ENCODE peak calls at places on chromosomes 6 and 20, in seven cellular contexts. One of them, this sample, is unnamed.
A peak's percentile ranks its signal among the peaks of the same experiment; 100 is the strongest.

GRCh38 chr6:25756382-25757354 is 2.1 kb downstream of the SLC17A4 start:
- DNase-seq in activated CD8-positive, alpha-beta memory T cell treated with anti-CD3 and anti-CD28 coated beads for 24 hours: no peak
- DNase-seq in heart right ventricle: no peak
- DNase-seq in epithelial cell of esophagus: no peak
- DNase-seq in activated CD4-positive, alpha-beta T cell treated with anti-CD3 and anti-CD28 coated beads for 48 hours: no peak
- DNase-seq in EL: no peak
- DNase-seq in non-pigmented ciliary epithelial cell: no peak
- DNase-seq in this sample: no peak

GRCh38 chr6:157562997-157563396 is 182.0 kb downstream of the ZDHHC14 start:
- DNase-seq in activated CD8-positive, alpha-beta memory T cell treated with anti-CD3 and anti-CD28 coated beads for 24 hours: no peak
- DNase-seq in heart right ventricle: no peak
- DNase-seq in epithelial cell of esophagus: peak; percentile 9
- DNase-seq in activated CD4-positive, alpha-beta T cell treated with anti-CD3 and anti-CD28 coated beads for 48 hours: no peak
- DNase-seq in EL: no peak
- DNase-seq in non-pigmented ciliary epithelial cell: no peak
- DNase-seq in this sample: no peak

GRCh38 chr6:17439243-17439993 is 46.0 kb downstream of the CAP2 start:
- DNase-seq in activated CD8-positive, alpha-beta memory T cell treated with anti-CD3 and anti-CD28 coated beads for 24 hours: no peak
- DNase-seq in heart right ventricle: no peak
- DNase-seq in epithelial cell of esophagus: no peak
- DNase-seq in activated CD4-positive, alpha-beta T cell treated with anti-CD3 and anti-CD28 coated beads for 48 hours: no peak
- DNase-seq in EL: no peak
- DNase-seq in non-pigmented ciliary epithelial cell: no peak
- DNase-seq in this sample: no peak

GRCh38 chr6:156577749-156578148 is 199.4 kb upstream of the ARID1B start:
- DNase-seq in activated CD8-positive, alpha-beta memory T cell treated with anti-CD3 and anti-CD28 coated beads for 24 hours: no peak
- DNase-seq in heart right ventricle: no peak
- DNase-seq in epithelial cell of esophagus: no peak
- DNase-seq in activated CD4-positive, alpha-beta T cell treated with anti-CD3 and anti-CD28 coated beads for 48 hours: no peak
- DNase-seq in EL: no peak
- DNase-seq in non-pigmented ciliary epithelial cell: no peak
- DNase-seq in this sample: no peak

GRCh38 chr20:53891306-53891894 is 179.0 kb downstream of the BCAS1 start:
- DNase-seq in activated CD8-positive, alpha-beta memory T cell treated with anti-CD3 and anti-CD28 coated beads for 24 hours: peak; percentile 43
- DNase-seq in heart right ventricle: no peak
- DNase-seq in epithelial cell of esophagus: no peak
- DNase-seq in activated CD4-positive, alpha-beta T cell treated with anti-CD3 and anti-CD28 coated beads for 48 hours: no peak
- DNase-seq in EL: no peak
- DNase-seq in non-pigmented ciliary epithelial cell: no peak
- DNase-seq in this sample: no peak

GRCh38 chr6:32945106-32945761 is 4.4 kb upstream of the HLA-DMB start:
- DNase-seq in activated CD8-positive, alpha-beta memory T cell treated with anti-CD3 and anti-CD28 coated beads for 24 hours: peak; percentile 77
- DNase-seq in heart right ventricle: no peak
- DNase-seq in epithelial cell of esophagus: no peak
- DNase-seq in activated CD4-positive, alpha-beta T cell treated with anti-CD3 and anti-CD28 coated beads for 48 hours: peak; percentile 56
- DNase-seq in EL: no peak
- DNase-seq in non-pigmented ciliary epithelial cell: no peak
- DNase-seq in this sample: no peak

GRCh38 chr6:30612213-30612612 is 4.8 kb downstream of the PPP1R10 start:
- DNase-seq in activated CD8-positive, alpha-beta memory T cell treated with anti-CD3 and anti-CD28 coated beads for 24 hours: no peak
- DNase-seq in heart right ventricle: no peak
- DNase-seq in epithelial cell of esophagus: peak; percentile 45
- DNase-seq in activated CD4-positive, alpha-beta T cell treated with anti-CD3 and anti-CD28 coated beads for 48 hours: no peak
- DNase-seq in EL: peak; percentile 42
- DNase-seq in non-pigmented ciliary epithelial cell: no peak
- DNase-seq in this sample: no peak

GRCh38 chr6:37511910-37512399 is 12.3 kb upstream of the CCDC167 start:
- DNase-seq in activated CD8-positive, alpha-beta memory T cell treated with anti-CD3 and anti-CD28 coated beads for 24 hours: no peak
- DNase-seq in heart right ventricle: no peak
- DNase-seq in epithelial cell of esophagus: no peak
- DNase-seq in activated CD4-positive, alpha-beta T cell treated with anti-CD3 and anti-CD28 coated beads for 48 hours: no peak
- DNase-seq in EL: no peak
- DNase-seq in non-pigmented ciliary epithelial cell: no peak
- DNase-seq in this sample: no peak

GRCh38 chr6:16624631-16625299 is 136.5 kb downstream of the ATXN1 start:
- DNase-seq in activated CD8-positive, alpha-beta memory T cell treated with anti-CD3 and anti-CD28 coated beads for 24 hours: no peak
- DNase-seq in heart right ventricle: no peak
- DNase-seq in epithelial cell of esophagus: no peak
- DNase-seq in activated CD4-positive, alpha-beta T cell treated with anti-CD3 and anti-CD28 coated beads for 48 hours: no peak
- DNase-seq in EL: peak; percentile 47
- DNase-seq in non-pigmented ciliary epithelial cell: no peak
- DNase-seq in this sample: no peak

GRCh38 chr6:34888874-34889555 is at the start of gene ANKS1A:
- DNase-seq in activated CD8-positive, alpha-beta memory T cell treated with anti-CD3 and anti-CD28 coated beads for 24 hours: peak; percentile 97
- DNase-seq in heart right ventricle: peak; percentile 85
- DNase-seq in epithelial cell of esophagus: peak; percentile 90
- DNase-seq in activated CD4-positive, alpha-beta T cell treated with anti-CD3 and anti-CD28 coated beads for 48 hours: peak; percentile 93
- DNase-seq in EL: peak; percentile 63
- DNase-seq in non-pigmented ciliary epithelial cell: no peak
- DNase-seq in this sample: peak; percentile 60